ENCODE peak calls at places on chromosomes 11 and 22, in six cellular contexts. One of them, this sample, is unnamed. For H3K27me3, the result is how much of the 10 kb centered on the place peaks cover.

GRCh38 chr22:37657590-37658132 is 862 bp upstream of the PDXP start:
- DNase-seq in stomach: no peak
- DNase-seq in Caco-2: no peak
- DNase-seq in heart right ventricle: no peak
- DNase-seq in pancreas: no peak
- DNase-seq in fibroblast of lung: no peak
- DNase-seq in this sample: no peak

GRCh38 chr11:5504403-5504891 is 5.3 kb downstream of the UBQLN3 start:
- DNase-seq in fibroblast of lung: no peak
- DNase-seq in pancreas: no peak
- DNase-seq in Caco-2: no peak
- DNase-seq in heart right ventricle: no peak
- DNase-seq in stomach: no peak
- DNase-seq in this sample: no peak

GRCh38 chr11:19651654-19652053 is 61.0 kb upstream of the NAV2 start:
- DNase-seq in Caco-2: no peak
- DNase-seq in stomach: no peak
- DNase-seq in fibroblast of lung: peak
- DNase-seq in heart right ventricle: no peak
- DNase-seq in pancreas: no peak
- DNase-seq in this sample: no peak

GRCh38 chr11:111299111-111300026 is 1.0 kb downstream of the POU2AF3 start:
- DNase-seq in heart right ventricle: peak
- DNase-seq in pancreas: peak
- DNase-seq in stomach: peak
- DNase-seq in fibroblast of lung: peak
- DNase-seq in Caco-2: peak
- DNase-seq in this sample: no peak

GRCh38 chr22:45261407-45262088 is 20.9 kb upstream of the KIAA0930 start:
- DNase-seq in stomach: peak
- DNase-seq in pancreas: no peak
- DNase-seq in heart right ventricle: no peak
- DNase-seq in Caco-2: no peak
- DNase-seq in fibroblast of lung: no peak
- DNase-seq in this sample: no peak

GRCh38 chr11:111006207-111006606 is 239.3 kb upstream of the POU2AF2 start:
- DNase-seq in stomach: no peak
- DNase-seq in Caco-2: no peak
- DNase-seq in fibroblast of lung: no peak
- DNase-seq in heart right ventricle: no peak
- DNase-seq in pancreas: no peak
- DNase-seq in this sample: no peak

GRCh38 chr11:80841716-80842115 is 1400.9 kb upstream of the TENM4 start:
- DNase-seq in fibroblast of lung: peak
- DNase-seq in stomach: no peak
- DNase-seq in heart right ventricle: no peak
- DNase-seq in Caco-2: no peak
- DNase-seq in pancreas: no peak
- DNase-seq in this sample: no peak

GRCh38 chr22:40118979-40119378 is 58.7 kb upstream of the TNRC6B start:
- DNase-seq in pancreas: no peak
- DNase-seq in Caco-2: no peak
- DNase-seq in fibroblast of lung: no peak
- DNase-seq in heart right ventricle: no peak
- DNase-seq in stomach: no peak
- DNase-seq in this sample: no peak

GRCh38 chr11:100576044-100577021 is 110.8 kb upstream of the ARHGAP42 start:
- DNase-seq in stomach: no peak
- DNase-seq in Caco-2: peak
- DNase-seq in heart right ventricle: peak
- DNase-seq in fibroblast of lung: peak
- DNase-seq in pancreas: no peak
- DNase-seq in this sample: no peak

GRCh38 chr22:38069372-38070249 is 12.4 kb downstream of the PICK1 start:
- DNase-seq in stomach: no peak
- DNase-seq in pancreas: no peak
- DNase-seq in heart right ventricle: peak
- DNase-seq in fibroblast of lung: peak
- DNase-seq in Caco-2: peak
- DNase-seq in this sample: no peak

GRCh38 chr22:25360891-25361645 is 141.6 kb downstream of the CRYBB2 start:
- DNase-seq in Caco-2: no peak
- DNase-seq in stomach: no peak
- DNase-seq in pancreas: no peak
- DNase-seq in fibroblast of lung: no peak
- DNase-seq in heart right ventricle: no peak
- DNase-seq in this sample: no peak

GRCh38 chr22:38416621-38417251 is 38.3 kb downstream of the KCNJ4 start:
- DNase-seq in fibroblast of lung: no peak
- DNase-seq in pancreas: no peak
- DNase-seq in heart right ventricle: no peak
- DNase-seq in Caco-2: no peak
- DNase-seq in stomach: peak
- DNase-seq in this sample: no peak

DNA sequence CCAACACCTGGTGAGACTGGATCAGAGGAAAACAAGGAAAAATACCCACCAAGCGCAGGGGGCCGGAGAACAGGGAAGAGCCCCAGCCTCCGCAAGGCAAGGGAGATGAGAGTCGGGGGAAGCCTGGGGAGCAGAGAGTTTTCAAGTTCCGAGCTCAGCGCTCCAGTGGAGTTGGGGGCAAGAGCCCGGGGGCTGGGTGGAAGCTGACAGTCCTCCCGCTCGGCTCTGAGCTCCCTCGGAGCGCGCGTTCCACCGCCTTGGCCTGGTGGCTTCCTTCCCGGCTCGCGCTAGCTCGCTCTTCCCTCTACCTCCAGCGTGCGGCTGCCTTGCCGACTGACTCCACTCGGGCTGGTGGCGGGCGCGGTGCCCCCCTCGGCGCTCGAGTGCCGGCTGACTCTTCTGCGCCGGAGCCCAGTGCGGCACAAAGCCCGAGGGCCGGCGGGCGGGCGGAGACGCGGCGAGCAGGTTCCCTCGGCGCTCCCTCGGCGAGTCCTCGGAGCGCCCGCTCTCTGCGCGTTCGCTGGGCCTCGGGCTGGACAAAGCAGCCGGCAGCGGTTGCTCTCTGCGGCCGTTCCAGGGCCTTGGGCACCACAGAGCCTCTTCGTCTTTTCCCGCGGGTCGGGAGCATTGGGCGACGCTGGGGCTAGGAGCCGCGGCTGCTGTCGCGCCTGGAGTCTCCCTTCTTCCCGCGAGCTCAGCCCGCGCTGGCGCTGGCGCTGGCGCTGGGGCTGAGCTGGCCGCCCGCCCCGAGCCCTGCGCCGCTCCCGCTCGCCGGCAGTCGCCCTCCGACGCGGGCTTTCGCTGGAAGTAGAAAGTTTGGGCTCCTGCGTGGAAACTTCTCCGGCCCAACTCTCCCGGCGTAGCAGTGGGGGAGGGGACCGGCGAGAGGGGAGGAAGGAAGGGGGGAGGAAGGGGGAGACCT is 1.0 kb downstream of the PAX6 start:
- DNase-seq in pancreas: no peak
- DNase-seq in fibroblast of lung: peak
- DNase-seq in Caco-2: peak
- DNase-seq in stomach: no peak
- DNase-seq in heart right ventricle: no peak
- DNase-seq in this sample: peak
- H3K27me3 ChIP-seq in pancreas: under half
- H3K27me3 ChIP-seq in fibroblast of lung: half or more
- H3K27me3 ChIP-seq in Caco-2: under half
- H3K27me3 ChIP-seq in stomach: half or more
- H3K27me3 ChIP-seq in heart right ventricle: half or more
- H3K27me3 ChIP-seq in this sample: under half

DNA sequence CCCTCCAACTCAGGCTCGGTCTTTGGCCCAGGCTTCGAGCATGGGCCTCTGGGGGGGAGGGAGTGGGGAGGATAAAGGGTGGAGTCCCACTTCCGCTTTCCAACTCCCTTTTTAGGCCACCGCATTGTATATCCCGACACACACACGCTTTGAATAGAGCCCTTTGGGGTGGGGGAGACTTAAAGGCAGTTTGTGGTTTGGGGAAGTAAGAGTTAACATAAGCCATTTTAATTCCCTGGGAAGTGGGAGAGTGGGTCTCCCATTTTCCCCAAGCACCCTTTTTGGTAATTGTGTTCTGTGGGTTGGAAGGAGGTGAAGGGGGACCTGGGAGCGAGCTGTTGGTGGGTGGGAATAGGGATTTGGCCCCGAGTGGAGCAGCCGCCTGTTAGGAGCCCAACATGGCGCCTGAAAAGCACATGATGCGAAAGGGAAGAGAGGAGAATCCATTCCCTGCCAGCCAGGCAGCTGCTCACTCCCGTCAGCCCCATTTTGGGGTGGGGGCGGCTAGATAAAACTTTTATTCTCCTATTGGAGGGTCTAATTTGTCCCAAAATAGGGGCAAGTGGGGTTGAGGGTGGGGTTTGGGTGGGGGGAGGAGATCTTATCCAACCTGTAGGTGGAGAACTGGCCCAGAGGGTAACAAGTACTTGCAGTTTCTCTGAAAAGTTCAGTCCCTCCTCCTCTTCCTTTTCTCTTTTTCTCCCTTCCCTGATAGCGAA is 983 bp downstream of the PCF11 start:
- DNase-seq in stomach: peak
- DNase-seq in fibroblast of lung: peak
- DNase-seq in heart right ventricle: peak
- DNase-seq in pancreas: peak
- DNase-seq in Caco-2: peak
- DNase-seq in this sample: no peak
- TF ChIP-seq CTCF in stomach: peak
- TF ChIP-seq CTCF in fibroblast of lung: no peak
- TF ChIP-seq CTCF in heart right ventricle: peak
- TF ChIP-seq CTCF in pancreas: no peak
- TF ChIP-seq CTCF in Caco-2: no peak
- TF ChIP-seq CTCF in this sample: no peak

GRCh38 chr11:64674774-64675173 is 48.2 kb downstream of the NRXN2 start:
- DNase-seq in Caco-2: no peak
- DNase-seq in pancreas: no peak
- DNase-seq in heart right ventricle: no peak
- DNase-seq in stomach: no peak
- DNase-seq in fibroblast of lung: no peak
- DNase-seq in this sample: no peak

GRCh38 chr11:64670975-64671374 is 52.0 kb downstream of the NRXN2 start:
- DNase-seq in heart right ventricle: no peak
- DNase-seq in pancreas: no peak
- DNase-seq in fibroblast of lung: no peak
- DNase-seq in Caco-2: no peak
- DNase-seq in stomach: no peak
- DNase-seq in this sample: no peak

GRCh38 chr11:64672875-64673274 is 50.1 kb downstream of the NRXN2 start:
- DNase-seq in pancreas: no peak
- DNase-seq in Caco-2: no peak
- DNase-seq in heart right ventricle: no peak
- DNase-seq in stomach: no peak
- DNase-seq in fibroblast of lung: no peak
- DNase-seq in this sample: no peak

GRCh38 chr11:64675417-64676252 is 47.4 kb downstream of the NRXN2 start:
- DNase-seq in fibroblast of lung: peak
- DNase-seq in pancreas: no peak
- DNase-seq in Caco-2: no peak
- DNase-seq in heart right ventricle: peak
- DNase-seq in stomach: no peak
- DNase-seq in this sample: no peak

DNA sequence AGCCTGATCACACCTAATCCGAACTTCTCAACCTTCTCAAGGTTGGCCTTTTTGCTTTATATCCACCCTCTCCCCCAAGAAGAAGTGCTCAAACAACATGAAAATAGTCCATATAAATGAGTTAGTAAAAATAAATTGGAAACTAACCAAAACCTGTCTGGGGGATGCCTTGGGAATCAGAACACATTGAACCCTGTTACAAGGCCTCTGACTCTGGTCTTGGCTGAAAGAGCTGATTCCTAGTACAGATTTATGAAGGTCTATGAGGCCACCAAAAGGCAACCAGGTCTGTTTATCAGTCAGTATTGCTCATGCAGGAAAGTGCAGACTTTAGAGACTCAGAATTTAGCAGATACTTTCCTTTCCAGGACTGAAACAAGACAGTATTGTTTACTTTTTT is 49.7 kb downstream of the NRXN2 start:
- DNase-seq in Caco-2: no peak
- DNase-seq in pancreas: no peak
- DNase-seq in heart right ventricle: no peak
- DNase-seq in fibroblast of lung: no peak
- DNase-seq in stomach: no peak
- DNase-seq in this sample: no peak
- H3K27me3 ChIP-seq in Caco-2: under half
- H3K27me3 ChIP-seq in pancreas: under half
- H3K27me3 ChIP-seq in heart right ventricle: under half
- H3K27me3 ChIP-seq in fibroblast of lung: under half
- H3K27me3 ChIP-seq in stomach: under half
- H3K27me3 ChIP-seq in this sample: under half

GRCh38 chr22:42357221-42357620 is 75.0 kb downstream of the NFAM1 start:
- DNase-seq in heart right ventricle: no peak
- DNase-seq in pancreas: no peak
- DNase-seq in Caco-2: no peak
- DNase-seq in stomach: no peak
- DNase-seq in fibroblast of lung: no peak
- DNase-seq in this sample: no peak

GRCh38 chr22:42350373-42350772 is 79.9 kb upstream of the TCF20 start:
- DNase-seq in heart right ventricle: no peak
- DNase-seq in stomach: no peak
- DNase-seq in fibroblast of lung: no peak
- DNase-seq in pancreas: no peak
- DNase-seq in Caco-2: no peak
- DNase-seq in this sample: no peak

GRCh38 chr22:42357634-42358296 is 74.4 kb downstream of the NFAM1 start:
- DNase-seq in Caco-2: no peak
- DNase-seq in stomach: peak
- DNase-seq in heart right ventricle: peak
- DNase-seq in pancreas: peak
- DNase-seq in fibroblast of lung: no peak
- DNase-seq in this sample: no peak

GRCh38 chr22:42356547-42356946 is 75.7 kb downstream of the NFAM1 start:
- DNase-seq in stomach: no peak
- DNase-seq in Caco-2: no peak
- DNase-seq in fibroblast of lung: no peak
- DNase-seq in pancreas: no peak
- DNase-seq in heart right ventricle: no peak
- DNase-seq in this sample: no peak

DNA sequence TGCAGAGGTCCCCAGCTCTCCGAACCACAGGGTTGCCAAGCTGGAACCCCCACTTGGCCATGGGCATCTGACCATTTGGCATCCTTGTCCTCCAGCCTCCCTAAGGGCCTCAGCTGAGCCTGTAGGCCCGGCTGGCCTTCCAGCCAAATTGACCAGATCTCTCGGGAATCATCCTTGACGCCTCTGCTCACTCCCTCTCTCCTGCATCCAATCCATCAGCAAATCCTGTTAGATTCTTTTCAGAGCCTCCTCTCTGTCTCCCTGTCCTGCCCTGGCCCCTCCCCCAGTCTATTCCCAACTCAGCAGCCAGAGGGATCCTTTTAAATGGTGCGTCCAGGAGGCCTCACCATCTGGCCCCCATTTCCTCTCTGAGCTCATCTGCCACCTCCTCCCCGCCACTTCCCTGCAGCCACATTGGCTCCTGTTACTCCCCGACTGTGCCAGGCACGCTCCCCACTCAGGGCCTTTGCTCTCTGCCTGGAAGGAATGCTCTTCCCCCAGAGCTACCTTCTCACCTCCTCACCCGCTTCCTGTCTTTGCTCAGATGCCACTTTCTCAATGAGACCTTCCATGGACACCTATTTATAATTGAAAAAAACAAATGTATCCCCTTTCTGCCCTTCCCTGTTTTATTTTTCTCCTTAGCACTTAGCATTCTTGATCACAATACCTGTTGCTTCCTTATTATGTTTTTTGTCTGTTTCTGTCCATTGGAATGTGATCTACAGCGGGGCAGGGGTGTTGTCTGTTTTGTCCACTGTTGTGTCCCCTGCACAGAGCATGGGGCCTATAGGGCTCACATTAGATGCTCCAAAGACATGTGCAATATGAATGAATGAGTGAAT is 78.1 kb downstream of the NFAM1 start:
- DNase-seq in pancreas: no peak
- DNase-seq in Caco-2: no peak
- DNase-seq in stomach: no peak
- DNase-seq in heart right ventricle: no peak
- DNase-seq in fibroblast of lung: no peak
- DNase-seq in this sample: no peak
- TF ChIP-seq CTCF in pancreas: no peak
- TF ChIP-seq CTCF in Caco-2: no peak
- TF ChIP-seq CTCF in stomach: no peak
- TF ChIP-seq CTCF in heart right ventricle: peak
- TF ChIP-seq CTCF in fibroblast of lung: peak
- TF ChIP-seq CTCF in this sample: no peak